ENCODE peak calls at places on chromosomes 3 and 15, in four cellular contexts. S is transverse colon, M is ovary, V is tibial nerve. J is an unnamed sample. For H3K4me1, the result is how much of the 10 kb centered on the place peaks cover.

GRCh38 chr3:28973621-28974020 is 307.2 kb upstream of the RBMS3 start:
- DNase-seq in S (no peak), V (no peak), M (no peak), J (no peak)

GRCh38 chr15:48537277-48538113 is 108.0 kb downstream of the FBN1 start:
- DNase-seq in M (peak), S (no peak), V (no peak), J (peak)

GRCh38 chr15:25849431-25849921 is 13.7 kb downstream of the ATP10A start:
- DNase-seq in S (no peak), M (peak), V (no peak), J (no peak)

GRCh38 chr3:39180183-39180545 is 12.2 kb downstream of the XIRP1 start:
- DNase-seq in M (no peak), V (no peak), S (no peak), J (no peak)

GRCh38 chr15:89863918-89864317 is 29.9 kb downstream of the AP3S2 start:
- DNase-seq in S (no peak), M (no peak), V (no peak), J (no peak)

GRCh38 chr3:194176274-194176991 is 40.5 kb downstream of the HES1 start:
- DNase-seq in V (no peak), M (no peak), S (no peak), J (no peak)

GRCh38 chr3:69890094-69890493 is 109.4 kb upstream of the SAMMSON start:
- DNase-seq in M (no peak), S (no peak), V (no peak), J (no peak)

GRCh38 chr15:92400980-92401787 is 7.5 kb downstream of the ST8SIA2 start:
- DNase-seq in M (no peak), S (no peak), V (no peak), J (no peak)

GRCh38 chr3:15301761-15302160 is 30.6 kb downstream of the SH3BP5 start:
- DNase-seq in V (no peak), M (no peak), S (no peak), J (no peak)

GRCh38 chr15:99732711-99733267 is 448 bp downstream of the LYSMD4 start:
- DNase-seq in S (no peak), M (peak), V (no peak), J (no peak)

GRCh38 chr15:37083610-37084009 is 16.7 kb downstream of the MEIS2 start:
- DNase-seq in S (no peak), V (no peak), M (no peak), J (no peak)
- H3K4me3 ChIP-seq in S (no peak), V (no peak), M (no peak), J (no peak)

GRCh38 chr3:31531465-31531991 is 1.2 kb upstream of the STT3B start:
- DNase-seq in S (no peak), M (no peak), V (no peak), J (no peak)

GRCh38 chr3:31532587-31533168 is at the start of gene STT3B:
- DNase-seq in M (no peak), V (peak), S (peak), J (peak)

GRCh38 chr3:31533169-31533870 is 595 bp downstream of the STT3B start:
- DNase-seq in M (peak), S (peak), V (peak), J (peak)

GRCh38 chr3:31530039-31530983 is 2.4 kb upstream of the STT3B start:
- DNase-seq in V (no peak), M (no peak), S (no peak), J (no peak)

GRCh38 chr3:31531992-31532586 is 636 bp upstream of the STT3B start:
- DNase-seq in V (peak), M (peak), S (peak), J (peak)
- TF ChIP-seq EP300 in V (peak), M (peak), S (peak), J (no peak)

GRCh38 chr3:49518016-49518415 is 36.3 kb upstream of the BSN start:
- DNase-seq in S (no peak), M (no peak), V (no peak), J (no peak)

GRCh38 chr3:49523756-49524747 is 30.2 kb upstream of the BSN start:
- DNase-seq in M (no peak), S (no peak), V (no peak), J (no peak)

GRCh38 chr3:49518441-49518840 is 35.8 kb upstream of the BSN start:
- DNase-seq in M (no peak), S (no peak), V (no peak), J (no peak)

GRCh38 chr3:49519916-49520385 is 34.3 kb upstream of the BSN start:
- DNase-seq in S (no peak), V (no peak), M (no peak), J (no peak)

DNA sequence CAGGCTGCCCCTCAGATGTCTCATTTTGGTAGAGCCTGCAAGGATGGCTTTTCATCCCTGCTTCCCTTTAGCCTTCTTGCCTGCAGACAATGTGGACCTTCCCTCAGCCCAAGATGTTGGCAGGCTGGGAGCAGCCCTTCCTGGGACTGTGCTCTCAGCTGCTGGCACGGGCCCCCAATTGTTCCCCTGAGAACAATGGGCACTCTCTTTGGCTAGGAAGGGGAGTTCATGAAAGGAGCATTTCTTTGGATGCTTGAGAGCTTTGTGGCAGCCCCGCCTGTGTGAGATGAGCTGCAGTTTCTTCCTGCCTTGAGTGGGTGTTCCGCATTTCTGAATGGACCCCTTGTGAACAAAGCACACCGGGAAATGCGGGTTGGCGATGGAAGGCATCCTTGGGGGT is 35.0 kb upstream of the BSN start:
- DNase-seq in M (no peak), S (no peak), V (no peak), J (no peak)
- H3K4me1 ChIP-seq in M (under half), S (under half), V (under half), J (under half)

GRCh38 chr3:112132975-112133448 is at the start of gene GCSAM:
- DNase-seq in M (no peak), V (peak), S (peak), J (peak)
- H3K4me3 ChIP-seq in M (no peak), V (no peak), S (no peak), J (no peak)

GRCh38 chr3:42900731-42901420 is 5.1 kb upstream of the ZNF662 start:
- DNase-seq in S (no peak), M (no peak), V (no peak), J (no peak)

GRCh38 chr3:42900226-42900625 is 5.7 kb upstream of the ZNF662 start:
- DNase-seq in M (no peak), S (no peak), V (no peak), J (no peak)

GRCh38 chr3:42904076-42904475 is 1.9 kb upstream of the ZNF662 start:
- DNase-seq in M (no peak), V (no peak), S (no peak), J (no peak)

GRCh38 chr3:42898896-42899675 is 6.9 kb upstream of the ZNF662 start:
- DNase-seq in V (no peak), S (no peak), M (no peak), J (no peak)

DNA sequence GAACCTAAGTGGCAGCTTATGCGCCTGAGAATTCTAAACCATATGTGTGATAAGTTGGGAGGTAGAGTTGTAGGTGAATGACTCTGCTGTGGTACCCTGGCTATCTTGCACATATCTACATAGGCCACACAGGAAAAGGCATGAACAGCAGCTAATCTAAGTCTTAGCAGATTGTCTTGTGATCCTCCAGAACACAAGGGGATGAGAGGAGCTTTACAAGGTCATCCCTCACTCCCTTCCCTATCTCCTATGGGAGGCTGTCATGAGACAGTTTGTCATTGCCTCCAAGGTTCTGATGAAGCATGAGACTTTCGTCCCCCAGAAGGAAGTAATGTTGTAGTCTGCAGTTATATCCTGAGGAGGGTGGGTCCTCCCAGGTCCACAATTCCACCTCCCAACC is 3.7 kb upstream of the ZNF662 start:
- DNase-seq in S (no peak), V (no peak), M (no peak), J (no peak)
- TF ChIP-seq EP300 in S (no peak), V (no peak), M (no peak), J (no peak)

GRCh38 chr3:57962448-57962834 is 45.8 kb upstream of the FLNB start:
- DNase-seq in M (no peak), S (no peak), V (no peak), J (no peak)

GRCh38 chr3:57967590-57967989 is 40.6 kb upstream of the FLNB start:
- DNase-seq in S (peak), M (no peak), V (no peak), J (no peak)

GRCh38 chr3:57968499-57968898 is 39.7 kb upstream of the FLNB start:
- DNase-seq in M (no peak), V (no peak), S (no peak), J (no peak)

GRCh38 chr3:57963811-57964346 is 44.3 kb upstream of the FLNB start:
- DNase-seq in V (no peak), S (no peak), M (no peak), J (no peak)

DNA sequence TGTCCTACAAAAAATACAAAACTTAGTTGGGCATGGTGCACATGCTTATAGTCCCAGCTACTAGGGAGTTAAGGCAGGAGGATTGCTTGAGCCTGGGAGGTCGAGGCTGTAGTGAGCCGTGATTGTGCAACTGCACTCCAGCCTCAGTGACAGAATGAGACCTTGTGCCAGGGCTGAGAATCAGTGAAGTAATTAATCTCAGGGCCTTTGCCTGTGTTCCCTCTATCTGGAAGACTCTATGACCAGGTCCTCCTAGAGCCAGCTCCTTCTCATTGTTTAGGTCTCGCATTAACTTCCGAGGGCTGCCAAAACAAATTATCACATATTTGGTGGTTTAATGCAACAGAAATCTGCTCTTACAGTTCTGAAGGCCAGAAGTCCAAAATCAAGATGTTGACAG is 41.4 kb upstream of the FLNB start:
- DNase-seq in V (no peak), S (no peak), M (no peak), J (no peak)
- H3K4me1 ChIP-seq in V (under half), S (under half), M (under half), J (under half)